ENCODE peak calls at places on chromosomes 1 and 21, in seven cellular contexts. R, A, S, W, G, I and Q are unnamed samples.

GRCh38 chr1:114152211-114153050 is 1.2 kb downstream of the SYT6 start:
- DNase-seq in R (no peak), A (no peak), S (peak; percentile 47), W (peak; percentile 86), G (no peak), I (peak; percentile 75), Q (peak; percentile 2)

GRCh38 chr21:33152228-33153130 is 77.3 kb upstream of the IFNAR2 start:
- DNase-seq in R (no peak), A (no peak), S (no peak), W (no peak), G (no peak), I (no peak), Q (no peak)

GRCh38 chr1:210516675-210517459 is 188.2 kb downstream of the HHAT start:
- DNase-seq in R (no peak), A (no peak), S (no peak), W (no peak), G (no peak), I (no peak), Q (no peak)

GRCh38 chr1:232300461-232300860 is 329.5 kb downstream of the SIPA1L2 start:
- DNase-seq in R (no peak), A (no peak), S (no peak), W (no peak), G (no peak), I (no peak), Q (no peak)

GRCh38 chr1:101025283-101025679 is 303 bp downstream of the DPH5 start:
- DNase-seq in R (no peak), A (peak; percentile 29), S (no peak), W (no peak), G (no peak), I (no peak), Q (no peak)

GRCh38 chr21:24115141-24115540 is 1492.1 kb downstream of the MRPL39 start:
- DNase-seq in R (no peak), A (no peak), S (no peak), W (no peak), G (no peak), I (no peak), Q (no peak)

GRCh38 chr1:9231648-9232332 is 2.8 kb upstream of the H6PD start:
- DNase-seq in R (no peak), A (no peak), S (no peak), W (no peak), G (no peak), I (no peak), Q (no peak)

GRCh38 chr21:43269461-43269860 is 100.7 kb downstream of the CRYAA start:
- DNase-seq in R (no peak), A (peak; percentile 54), S (no peak), W (no peak), G (peak; percentile 35), I (no peak), Q (no peak)

GRCh38 chr1:44849575-44850132 is 6.6 kb upstream of the PTCH2 start:
- DNase-seq in R (no peak), A (no peak), S (no peak), W (no peak), G (no peak), I (no peak), Q (no peak)

GRCh38 chr1:43536196-43536863 is 5.6 kb downstream of the PTPRF start:
- DNase-seq in R (no peak), A (no peak), S (no peak), W (no peak), G (no peak), I (no peak), Q (no peak)

GRCh38 chr1:24909388-24909898 is 20.6 kb downstream of the RUNX3 start:
- DNase-seq in R (peak; percentile 36), A (no peak), S (peak; percentile 51), W (no peak), G (no peak), I (no peak), Q (no peak)

GRCh38 chr1:182337736-182338571 is 53.6 kb downstream of the GLUL start:
- DNase-seq in R (no peak), A (no peak), S (no peak), W (no peak), G (no peak), I (peak; percentile 80), Q (peak; percentile 28)

GRCh38 chr1:165890684-165891083 is 63.3 kb downstream of the UCK2 start:
- DNase-seq in R (no peak), A (no peak), S (no peak), W (no peak), G (no peak), I (no peak), Q (no peak)

GRCh38 chr1:199422206-199422605 is 605.3 kb upstream of the NR5A2 start:
- DNase-seq in R (peak; percentile 20), A (no peak), S (no peak), W (no peak), G (no peak), I (no peak), Q (peak; percentile 3)

GRCh38 chr1:213266983-213267772 is 216.1 kb downstream of the RPS6KC1 start:
- DNase-seq in R (no peak), A (no peak), S (no peak), W (no peak), G (no peak), I (no peak), Q (no peak)

GRCh38 chr21:43936186-43936967 is 71.4 kb downstream of the AGPAT3 start:
- DNase-seq in R (peak; percentile 27), A (no peak), S (no peak), W (no peak), G (no peak), I (no peak), Q (no peak)

GRCh38 chr1:198677027-198677426 is 38.2 kb downstream of the PTPRC start:
- DNase-seq in R (no peak), A (no peak), S (no peak), W (no peak), G (no peak), I (no peak), Q (no peak)

GRCh38 chr1:6180578-6181311 is 624 bp upstream of the CHD5 start:
- DNase-seq in R (no peak), A (no peak), S (no peak), W (no peak), G (no peak), I (no peak), Q (no peak)

GRCh38 chr1:161710562-161710961 is 3.5 kb downstream of the FCRLA start:
- DNase-seq in R (no peak), A (peak; percentile 61), S (no peak), W (no peak), G (no peak), I (no peak), Q (no peak)

GRCh38 chr1:1558591-1558990 is 16.1 kb downstream of the SSU72 start:
- DNase-seq in R (no peak), A (no peak), S (no peak), W (no peak), G (no peak), I (no peak), Q (no peak)

GRCh38 chr1:65084068-65084467 is 63.9 kb upstream of the AK4 start:
- DNase-seq in R (no peak), A (no peak), S (no peak), W (no peak), G (no peak), I (no peak), Q (no peak)

GRCh38 chr1:222926566-222926965 is 111.7 kb downstream of the DISP1 start:
- DNase-seq in R (peak; percentile 75), A (no peak), S (no peak), W (no peak), G (no peak), I (no peak), Q (peak; percentile 19)

GRCh38 chr1:160605792-160606520 is 26.7 kb upstream of the CD84 start:
- DNase-seq in R (no peak), A (no peak), S (no peak), W (no peak), G (no peak), I (no peak), Q (no peak)

GRCh38 chr1:77036560-77036959 is 169.3 kb downstream of the ST6GALNAC5 start:
- DNase-seq in R (peak; percentile 40), A (no peak), S (no peak), W (no peak), G (no peak), I (no peak), Q (no peak)

GRCh38 chr1:212132040-212132439 is 96.5 kb downstream of the DTL start:
- DNase-seq in R (no peak), A (no peak), S (no peak), W (no peak), G (no peak), I (no peak), Q (no peak)

GRCh38 chr1:209884249-209884648 is 53.8 kb upstream of the SYT14 start:
- DNase-seq in R (no peak), A (no peak), S (no peak), W (no peak), G (no peak), I (no peak), Q (no peak)

DNA sequence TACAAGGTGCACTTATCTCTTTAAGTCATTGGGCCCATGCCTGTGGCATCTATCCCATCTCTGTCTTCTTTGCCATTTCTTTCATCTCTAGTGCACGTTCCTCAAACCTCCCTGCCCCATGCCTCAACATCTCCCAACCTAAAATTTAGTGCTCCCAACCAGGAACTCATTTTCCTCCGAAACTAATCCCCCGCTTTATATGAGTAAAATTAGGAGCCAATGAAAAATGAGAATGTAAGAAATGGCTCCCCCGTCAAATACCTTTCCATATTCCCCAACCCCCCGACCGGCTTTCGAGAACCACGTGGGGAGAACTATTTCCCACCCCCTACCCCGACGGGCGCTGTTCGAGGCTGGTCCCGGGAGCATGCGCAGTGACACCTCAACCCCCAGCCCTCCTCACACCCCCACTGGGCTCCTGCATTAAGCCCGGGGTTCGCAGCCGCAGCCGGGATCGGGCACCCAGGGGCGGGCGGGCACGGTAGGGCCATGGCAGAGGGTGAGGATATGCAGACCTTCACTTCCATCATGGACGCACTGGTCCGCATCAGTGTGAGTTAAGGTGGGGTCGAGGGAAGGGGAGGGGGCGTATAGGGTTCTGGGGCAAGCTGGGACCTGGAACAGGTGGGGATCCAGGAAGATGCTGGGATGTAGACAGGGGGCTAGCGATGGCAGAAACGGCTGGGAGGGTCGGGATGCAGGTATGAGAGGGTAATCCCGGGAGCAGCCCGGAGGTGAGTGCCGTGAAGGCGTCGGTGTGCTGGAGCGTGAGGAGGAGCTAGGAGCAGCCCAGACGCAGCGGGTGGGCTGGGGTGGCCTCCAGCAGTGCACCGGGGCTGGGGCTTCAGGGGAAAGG is at the start of gene TRIM46:
- DNase-seq in R (no peak), A (peak; percentile 72), S (no peak), W (peak; percentile 86), G (no peak), I (peak; percentile 60), Q (no peak)
- TF ChIP-seq CTCF in R (no peak), A (peak; percentile 62), S (no peak), W (peak; percentile 27), G (no peak), I (no peak), Q (no peak)

GRCh38 chr21:34688145-34688544 is 19.4 kb downstream of the CLIC6 start:
- DNase-seq in R (no peak), A (peak; percentile 34), S (no peak), W (no peak), G (no peak), I (no peak), Q (no peak)
- TF ChIP-seq CTCF in R (no peak), A (peak; percentile 73), S (no peak), W (no peak), G (no peak), I (no peak), Q (peak; percentile 60)

GRCh38 chr1:155688318-155689121 is at the start of the genes DAP3 and YY1AP1:
- DNase-seq in R (peak; percentile 49), A (peak; percentile 93), S (peak; percentile 74), W (peak; percentile 95), G (peak; percentile 96), I (peak; percentile 96), Q (peak; percentile 73)
- TF ChIP-seq CTCF in R (no peak), A (no peak), S (no peak), W (no peak), G (no peak), I (no peak), Q (no peak)

GRCh38 chr1:10287023-10287645 is 76.8 kb downstream of the KIF1B start:
- DNase-seq in R (no peak), A (no peak), S (no peak), W (no peak), G (no peak), I (no peak), Q (no peak)
- TF ChIP-seq CTCF in R (no peak), A (no peak), S (no peak), W (no peak), G (no peak), I (no peak), Q (no peak)